ENCODE peak calls at places on chromosomes 3 and 15, in eight cellular contexts. Z, H, Y, L, D, A, W and P are unnamed samples.

GRCh38 chr3:191321019-191321767 is 8.0 kb upstream of the CCDC50 start:
- DNase-seq in Z (no peak), H (no peak), Y (no peak), L (no peak), D (no peak), A (no peak), W (no peak), P (no peak)

GRCh38 chr15:78921517-78921916 is 23.3 kb downstream of the CTSH start:
- DNase-seq in Z (no peak), H (no peak), Y (no peak), L (no peak), D (no peak), A (no peak), W (no peak), P (peak; percentile 32)

GRCh38 chr15:39963806-39964205 is 29.9 kb downstream of the EIF2AK4 start:
- DNase-seq in Z (no peak), H (no peak), Y (no peak), L (no peak), D (no peak), A (no peak), W (no peak), P (no peak)

GRCh38 chr3:163071684-163072083 is 1575.1 kb downstream of the OTOL1 start:
- DNase-seq in Z (no peak), H (no peak), Y (no peak), L (no peak), D (no peak), A (no peak), W (no peak), P (no peak)

GRCh38 chr3:130490246-130490645 is 26.7 kb upstream of the COL6A6 start:
- DNase-seq in Z (no peak), H (no peak), Y (no peak), L (no peak), D (no peak), A (no peak), W (no peak), P (no peak)

GRCh38 chr3:184339016-184339415 is 1.6 kb downstream of the FAM131A start:
- DNase-seq in Z (no peak), H (peak; percentile 71), Y (no peak), L (no peak), D (peak; percentile 49), A (no peak), W (peak; percentile 74), P (no peak)

GRCh38 chr3:195577645-195578177 is 6.0 kb downstream of the APOD start:
- DNase-seq in Z (no peak), H (no peak), Y (no peak), L (no peak), D (no peak), A (no peak), W (no peak), P (no peak)

GRCh38 chr3:141777957-141778813 is 15.0 kb downstream of the GRK7 start:
- DNase-seq in Z (no peak), H (no peak), Y (no peak), L (no peak), D (no peak), A (no peak), W (no peak), P (no peak)

GRCh38 chr15:39357478-39358268 is 223.2 kb upstream of the THBS1 start:
- DNase-seq in Z (no peak), H (no peak), Y (no peak), L (no peak), D (no peak), A (no peak), W (no peak), P (no peak)

GRCh38 chr15:77507911-77508310 is 87.2 kb downstream of the HMG20A start:
- DNase-seq in Z (no peak), H (no peak), Y (no peak), L (no peak), D (peak; percentile 60), A (no peak), W (no peak), P (no peak)

GRCh38 chr3:11089931-11090330 is 64.4 kb upstream of the HRH1 start:
- DNase-seq in Z (no peak), H (no peak), Y (no peak), L (no peak), D (no peak), A (no peak), W (no peak), P (no peak)

GRCh38 chr15:29750754-29751153 is 71.5 kb downstream of the TJP1 start:
- DNase-seq in Z (no peak), H (no peak), Y (no peak), L (no peak), D (no peak), A (no peak), W (no peak), P (no peak)

GRCh38 chr3:50609071-50609742 is 2.4 kb downstream of the CISH start:
- DNase-seq in Z (peak; percentile 33), H (no peak), Y (no peak), L (no peak), D (no peak), A (no peak), W (no peak), P (no peak)

GRCh38 chr15:71072423-71072822 is 42.8 kb upstream of the THSD4 start:
- DNase-seq in Z (no peak), H (no peak), Y (no peak), L (no peak), D (no peak), A (no peak), W (no peak), P (no peak)

GRCh38 chr15:87755226-87755625 is 501.3 kb downstream of the NTRK3 start:
- DNase-seq in Z (no peak), H (no peak), Y (no peak), L (no peak), D (no peak), A (no peak), W (no peak), P (no peak)

GRCh38 chr15:70806992-70807712 is 43.8 kb upstream of the UACA start:
- DNase-seq in Z (no peak), H (no peak), Y (no peak), L (no peak), D (no peak), A (no peak), W (no peak), P (no peak)

GRCh38 chr3:149620291-149621020 is 37.4 kb downstream of the WWTR1 start:
- DNase-seq in Z (no peak), H (no peak), Y (no peak), L (no peak), D (no peak), A (no peak), W (no peak), P (no peak)

GRCh38 chr3:138186803-138187295 is 252 bp upstream of the ARMC8 start:
- DNase-seq in Z (peak; percentile 79), H (peak; percentile 15), Y (peak; percentile 72), L (peak; percentile 88), D (peak; percentile 93), A (peak; percentile 39), W (peak; percentile 93), P (peak; percentile 88)

GRCh38 chr3:52532838-52533622 is 627 bp downstream of the NT5DC2 start:
- DNase-seq in Z (no peak), H (no peak), Y (no peak), L (peak; percentile 53), D (no peak), A (no peak), W (no peak), P (peak; percentile 72)

GRCh38 chr3:141405581-141405980 is 37.3 kb downstream of the ZBTB38 start:
- DNase-seq in Z (no peak), H (no peak), Y (no peak), L (no peak), D (no peak), A (no peak), W (no peak), P (no peak)

GRCh38 chr3:187667526-187667925 is 2.7 kb downstream of the SST start:
- DNase-seq in Z (no peak), H (no peak), Y (no peak), L (no peak), D (no peak), A (no peak), W (no peak), P (no peak)

GRCh38 chr3:168884353-168884903 is 779.1 kb downstream of the MECOM start:
- DNase-seq in Z (no peak), H (no peak), Y (no peak), L (no peak), D (peak; percentile 10), A (peak; percentile 80), W (no peak), P (no peak)

GRCh38 chr3:173988912-173989311 is 591.4 kb downstream of the NLGN1 start:
- DNase-seq in Z (no peak), H (no peak), Y (no peak), L (no peak), D (no peak), A (no peak), W (no peak), P (no peak)

GRCh38 chr15:68375716-68376220 is 56.2 kb downstream of the ITGA11 start:
- DNase-seq in Z (no peak), H (no peak), Y (no peak), L (no peak), D (no peak), A (no peak), W (no peak), P (peak; percentile 37)

GRCh38 chr15:56821721-56822425 is 88.6 kb upstream of the ZNF280D start:
- DNase-seq in Z (no peak), H (no peak), Y (peak; percentile 43), L (peak; percentile 62), D (peak; percentile 68), A (no peak), W (no peak), P (no peak)

GRCh38 chr15:58182460-58183163 is 44.4 kb downstream of the AQP9 start:
- DNase-seq in Z (no peak), H (no peak), Y (peak; percentile 28), L (peak; percentile 68), D (peak; percentile 46), A (no peak), W (peak; percentile 28), P (no peak)

GRCh38 chr3:13139471-13140065 is 66.3 kb upstream of the IQSEC1 start:
- DNase-seq in Z (no peak), H (no peak), Y (no peak), L (no peak), D (no peak), A (no peak), W (no peak), P (no peak)

GRCh38 chr3:5194801-5195509 is 7.4 kb downstream of the EDEM1 start:
- DNase-seq in Z (peak; percentile 77), H (no peak), Y (no peak), L (no peak), D (no peak), A (peak; percentile 82), W (no peak), P (no peak)

GRCh38 chr3:107452436-107452835 is 70.3 kb upstream of the BBX start:
- DNase-seq in Z (no peak), H (no peak), Y (no peak), L (no peak), D (no peak), A (no peak), W (no peak), P (no peak)